ENCODE peak calls at places on chromosome 2, in nine cellular contexts. One of them, this sample, is unnamed.

GRCh38 chr2:119723784-119724467 is 35.8 kb upstream of the PTPN4 start:
- DNase-seq in fibroblast of lung: peak; percentile 9
- DNase-seq in HL-60: no peak
- DNase-seq in PC-3: no peak
- DNase-seq in HCT116: no peak
- DNase-seq in CD8-positive, alpha-beta T cell: no peak
- DNase-seq in prostate gland: no peak
- DNase-seq in right atrium auricular region: no peak
- DNase-seq in GM23248: no peak
- DNase-seq in this sample: no peak

GRCh38 chr2:119468154-119468955 is 36.7 kb downstream of the TMEM37 start:
- DNase-seq in fibroblast of lung: peak; percentile 34
- DNase-seq in HL-60: no peak
- DNase-seq in PC-3: no peak
- DNase-seq in HCT116: no peak
- DNase-seq in CD8-positive, alpha-beta T cell: no peak
- DNase-seq in prostate gland: no peak
- DNase-seq in right atrium auricular region: no peak
- DNase-seq in GM23248: peak; percentile 45
- DNase-seq in this sample: no peak

GRCh38 chr2:88690591-88691338 is 708 bp upstream of the RPIA start:
- DNase-seq in fibroblast of lung: no peak
- DNase-seq in HL-60: peak; percentile 38
- DNase-seq in PC-3: peak; percentile 55
- DNase-seq in HCT116: peak; percentile 19
- DNase-seq in CD8-positive, alpha-beta T cell: no peak
- DNase-seq in prostate gland: no peak
- DNase-seq in right atrium auricular region: no peak
- DNase-seq in GM23248: peak; percentile 72
- DNase-seq in this sample: peak; percentile 46

GRCh38 chr2:1968988-1969700 is 224.8 kb upstream of the PXDN start:
- DNase-seq in fibroblast of lung: no peak
- DNase-seq in HL-60: no peak
- DNase-seq in PC-3: no peak
- DNase-seq in HCT116: no peak
- DNase-seq in CD8-positive, alpha-beta T cell: peak; percentile 27
- DNase-seq in prostate gland: no peak
- DNase-seq in right atrium auricular region: no peak
- DNase-seq in GM23248: no peak
- DNase-seq in this sample: no peak

GRCh38 chr2:106085441-106085911 is 108.6 kb downstream of the UXS1 start:
- DNase-seq in fibroblast of lung: peak; percentile 61
- DNase-seq in HL-60: peak; percentile 43
- DNase-seq in PC-3: peak; percentile 42
- DNase-seq in HCT116: no peak
- DNase-seq in CD8-positive, alpha-beta T cell: peak; percentile 77
- DNase-seq in prostate gland: peak; percentile 30
- DNase-seq in right atrium auricular region: no peak
- DNase-seq in GM23248: peak; percentile 74
- DNase-seq in this sample: no peak

GRCh38 chr2:12071343-12071742 is 324.9 kb downstream of the LPIN1 start:
- DNase-seq in fibroblast of lung: no peak
- DNase-seq in HL-60: no peak
- DNase-seq in PC-3: no peak
- DNase-seq in HCT116: no peak
- DNase-seq in CD8-positive, alpha-beta T cell: no peak
- DNase-seq in prostate gland: no peak
- DNase-seq in right atrium auricular region: no peak
- DNase-seq in GM23248: no peak
- DNase-seq in this sample: no peak

GRCh38 chr2:99662761-99663341 is 173.0 kb upstream of the REV1 start:
- DNase-seq in fibroblast of lung: peak; percentile 98
- DNase-seq in HL-60: no peak
- DNase-seq in PC-3: peak; percentile 84
- DNase-seq in HCT116: no peak
- DNase-seq in CD8-positive, alpha-beta T cell: no peak
- DNase-seq in prostate gland: peak; percentile 65
- DNase-seq in right atrium auricular region: no peak
- DNase-seq in GM23248: peak; percentile 94
- DNase-seq in this sample: no peak

GRCh38 chr2:216491757-216492635 is 6.6 kb upstream of the RPL37A start:
- DNase-seq in fibroblast of lung: no peak
- DNase-seq in HL-60: peak; percentile 69
- DNase-seq in PC-3: no peak
- DNase-seq in HCT116: no peak
- DNase-seq in CD8-positive, alpha-beta T cell: no peak
- DNase-seq in prostate gland: no peak
- DNase-seq in right atrium auricular region: no peak
- DNase-seq in GM23248: no peak
- DNase-seq in this sample: no peak

GRCh38 chr2:241692448-241692847 is 5.8 kb upstream of the DTYMK start:
- DNase-seq in fibroblast of lung: peak; percentile 62
- DNase-seq in HL-60: no peak
- DNase-seq in PC-3: peak; percentile 49
- DNase-seq in HCT116: no peak
- DNase-seq in CD8-positive, alpha-beta T cell: no peak
- DNase-seq in prostate gland: no peak
- DNase-seq in right atrium auricular region: no peak
- DNase-seq in GM23248: peak; percentile 89
- DNase-seq in this sample: no peak

GRCh38 chr2:11681722-11682589 is 12.0 kb upstream of the NTSR2 start:
- DNase-seq in fibroblast of lung: no peak
- DNase-seq in HL-60: peak; percentile 18
- DNase-seq in PC-3: peak; percentile 78
- DNase-seq in HCT116: peak; percentile 19
- DNase-seq in CD8-positive, alpha-beta T cell: peak; percentile 54
- DNase-seq in prostate gland: peak; percentile 29
- DNase-seq in right atrium auricular region: no peak
- DNase-seq in GM23248: peak; percentile 10
- DNase-seq in this sample: no peak

GRCh38 chr2:102186676-102187190 is at the start of gene IL1RL2:
- DNase-seq in fibroblast of lung: no peak
- DNase-seq in HL-60: no peak
- DNase-seq in PC-3: no peak
- DNase-seq in HCT116: no peak
- DNase-seq in CD8-positive, alpha-beta T cell: no peak
- DNase-seq in prostate gland: peak; percentile 55
- DNase-seq in right atrium auricular region: no peak
- DNase-seq in GM23248: peak; percentile 34
- DNase-seq in this sample: no peak

GRCh38 chr2:70965506-70965905 is 12.9 kb upstream of the ANKRD53 start:
- DNase-seq in fibroblast of lung: no peak
- DNase-seq in HL-60: no peak
- DNase-seq in PC-3: no peak
- DNase-seq in HCT116: no peak
- DNase-seq in CD8-positive, alpha-beta T cell: peak; percentile 39
- DNase-seq in prostate gland: no peak
- DNase-seq in right atrium auricular region: no peak
- DNase-seq in GM23248: no peak
- DNase-seq in this sample: no peak
- H3K27ac ChIP-seq in fibroblast of lung: no peak overlapping the region
- H3K27ac ChIP-seq in HL-60: no peak overlapping the region
- H3K27ac ChIP-seq in PC-3: no peak overlapping the region
- H3K27ac ChIP-seq in HCT116: no peak overlapping the region
- H3K27ac ChIP-seq in CD8-positive, alpha-beta T cell: no peak overlapping the region
- H3K27ac ChIP-seq in prostate gland: no peak overlapping the region
- H3K27ac ChIP-seq in right atrium auricular region: no peak overlapping the region
- H3K27ac ChIP-seq in GM23248: no peak overlapping the region
- H3K27ac ChIP-seq in this sample: no peak overlapping the region

DNA sequence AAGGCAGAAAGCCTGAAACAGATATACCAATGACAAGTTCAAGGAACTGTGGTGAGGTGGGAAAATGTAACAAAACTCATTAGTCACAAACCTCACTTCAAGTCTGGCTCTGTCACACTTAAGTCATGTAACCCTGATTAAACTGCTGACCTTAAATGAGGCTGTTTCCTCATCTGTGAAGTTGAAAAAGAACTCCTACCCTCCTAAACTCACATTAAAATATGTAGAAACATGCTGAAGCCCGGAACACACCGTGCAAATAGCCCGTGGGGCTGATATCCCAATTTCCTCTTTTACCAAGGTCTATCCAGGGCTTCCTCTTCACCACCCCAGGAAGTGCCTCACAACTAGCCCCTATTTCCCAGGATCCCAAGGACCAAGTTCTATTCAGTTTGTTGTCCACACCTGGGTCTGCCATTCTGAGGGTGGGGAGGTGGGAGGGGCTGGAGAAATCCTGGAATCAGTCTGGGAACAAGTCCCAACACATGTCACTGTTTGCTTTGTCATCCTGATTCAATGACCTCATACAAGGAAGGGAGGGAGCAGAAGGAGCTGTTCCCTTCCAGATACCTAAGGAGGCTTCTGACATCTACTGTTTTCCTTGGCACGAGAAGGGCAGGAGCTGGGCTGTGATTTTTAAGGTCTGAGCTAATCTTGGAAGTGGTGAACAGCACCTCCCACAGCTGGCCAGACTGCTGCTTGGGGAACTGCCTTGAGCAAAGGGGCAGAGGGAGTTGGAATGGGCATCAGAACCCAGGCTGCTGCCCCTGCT is 42.3 kb downstream of the SLC4A1AP start:
- DNase-seq in fibroblast of lung: peak; percentile 97
- DNase-seq in HL-60: peak; percentile 32
- DNase-seq in PC-3: peak; percentile 92
- DNase-seq in HCT116: peak; percentile 80
- DNase-seq in CD8-positive, alpha-beta T cell: no peak
- DNase-seq in prostate gland: peak; percentile 90
- DNase-seq in right atrium auricular region: peak; percentile 90
- DNase-seq in GM23248: peak; percentile 96
- DNase-seq in this sample: peak; percentile 98
- H3K27ac ChIP-seq in fibroblast of lung: peak overlapping the region; percentile 88
- H3K27ac ChIP-seq in HL-60: no peak overlapping the region
- H3K27ac ChIP-seq in PC-3: peak overlapping the region; percentile 95
- H3K27ac ChIP-seq in HCT116: peak overlapping the region; percentile 58
- H3K27ac ChIP-seq in CD8-positive, alpha-beta T cell: no peak overlapping the region
- H3K27ac ChIP-seq in prostate gland: peak overlapping the region; percentile 85
- H3K27ac ChIP-seq in right atrium auricular region: peak overlapping the region; percentile 81
- H3K27ac ChIP-seq in GM23248: peak overlapping the region; percentile 98
- H3K27ac ChIP-seq in this sample: peak overlapping the region; percentile 99

DNA sequence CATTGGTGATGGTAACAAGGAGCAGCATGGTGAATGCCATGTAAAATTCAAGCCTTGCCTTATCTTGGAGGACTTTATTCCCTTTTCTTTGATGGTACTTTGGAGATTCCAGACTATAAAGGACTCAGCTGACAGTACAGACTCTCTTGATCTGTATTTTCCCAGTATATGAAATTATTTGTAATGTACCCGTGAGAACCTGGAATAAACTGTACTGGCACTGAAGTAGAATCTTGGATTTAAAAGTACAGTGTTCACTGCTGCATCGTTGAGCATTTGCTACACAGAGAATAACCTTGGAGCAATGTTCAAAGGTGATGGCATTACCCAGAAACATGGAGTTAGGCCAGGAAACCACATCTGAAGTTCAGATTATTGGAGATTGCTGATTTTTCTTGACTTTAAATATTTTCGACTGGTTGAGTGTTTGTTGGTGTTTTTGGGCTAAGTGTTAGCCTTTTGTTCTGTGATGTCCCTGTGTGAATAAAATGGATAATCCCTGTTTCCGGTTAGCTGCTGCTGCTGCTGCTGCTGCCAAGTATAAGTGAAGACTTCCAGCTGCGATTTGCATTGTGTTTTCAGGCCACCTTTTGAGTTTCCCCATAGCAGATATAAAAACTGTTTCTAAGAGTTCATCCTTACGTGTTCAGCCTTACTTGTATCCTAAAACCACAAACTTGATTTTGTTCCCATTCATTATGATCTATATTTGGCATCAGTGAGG is 122.0 kb downstream of the SPTBN1 start:
- DNase-seq in fibroblast of lung: no peak
- DNase-seq in HL-60: no peak
- DNase-seq in PC-3: no peak
- DNase-seq in HCT116: no peak
- DNase-seq in CD8-positive, alpha-beta T cell: no peak
- DNase-seq in prostate gland: no peak
- DNase-seq in right atrium auricular region: no peak
- DNase-seq in GM23248: no peak
- DNase-seq in this sample: no peak
- H3K27ac ChIP-seq in fibroblast of lung: no peak overlapping the region
- H3K27ac ChIP-seq in HL-60: no peak overlapping the region
- H3K27ac ChIP-seq in PC-3: peak overlapping the region; percentile 100
- H3K27ac ChIP-seq in HCT116: no peak overlapping the region
- H3K27ac ChIP-seq in CD8-positive, alpha-beta T cell: peak overlapping the region; percentile 2
- H3K27ac ChIP-seq in prostate gland: no peak overlapping the region
- H3K27ac ChIP-seq in right atrium auricular region: no peak overlapping the region
- H3K27ac ChIP-seq in GM23248: no peak overlapping the region
- H3K27ac ChIP-seq in this sample: peak overlapping the region; percentile 99

DNA sequence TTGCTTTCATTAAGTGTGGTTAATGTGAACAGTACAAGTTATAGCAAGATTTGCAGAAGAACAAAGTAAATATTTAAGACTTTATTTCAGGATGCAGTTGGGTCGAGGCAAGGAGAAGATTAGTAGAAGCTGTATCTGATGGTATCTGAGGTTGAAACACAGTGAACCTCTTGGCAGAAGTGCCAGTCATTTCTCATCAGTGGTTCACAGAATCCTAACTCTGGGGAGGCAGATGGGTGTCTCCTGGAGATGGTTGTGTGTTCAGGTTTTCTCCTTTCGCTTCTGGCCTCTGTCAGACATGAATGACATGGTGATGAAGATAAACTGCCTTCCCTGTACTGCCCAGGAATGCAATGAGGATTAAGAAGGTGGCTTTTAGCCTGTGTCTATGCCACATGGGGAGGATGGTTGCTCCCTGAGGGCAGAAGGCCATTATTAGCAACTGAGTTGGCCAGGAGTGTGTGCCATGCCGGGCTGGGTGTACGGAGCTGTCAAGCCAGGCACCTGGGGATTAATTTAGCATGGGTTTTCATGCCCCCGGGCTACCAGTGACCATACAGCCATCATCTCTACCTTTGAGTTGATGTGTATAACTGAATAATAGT is 28.0 kb downstream of the MGAT5 start:
- DNase-seq in fibroblast of lung: no peak
- DNase-seq in HL-60: no peak
- DNase-seq in PC-3: no peak
- DNase-seq in HCT116: no peak
- DNase-seq in CD8-positive, alpha-beta T cell: no peak
- DNase-seq in prostate gland: no peak
- DNase-seq in right atrium auricular region: no peak
- DNase-seq in GM23248: no peak
- DNase-seq in this sample: no peak
- H3K27ac ChIP-seq in fibroblast of lung: no peak overlapping the region
- H3K27ac ChIP-seq in HL-60: no peak overlapping the region
- H3K27ac ChIP-seq in PC-3: no peak overlapping the region
- H3K27ac ChIP-seq in HCT116: no peak overlapping the region
- H3K27ac ChIP-seq in CD8-positive, alpha-beta T cell: no peak overlapping the region
- H3K27ac ChIP-seq in prostate gland: no peak overlapping the region
- H3K27ac ChIP-seq in right atrium auricular region: peak overlapping the region; percentile 32
- H3K27ac ChIP-seq in GM23248: no peak overlapping the region
- H3K27ac ChIP-seq in this sample: no peak overlapping the region

GRCh38 chr2:112996635-112997034 is 8.6 kb upstream of the IL36A start:
- DNase-seq in fibroblast of lung: no peak
- DNase-seq in HL-60: no peak
- DNase-seq in PC-3: no peak
- DNase-seq in HCT116: no peak
- DNase-seq in CD8-positive, alpha-beta T cell: peak; percentile 84
- DNase-seq in prostate gland: no peak
- DNase-seq in right atrium auricular region: no peak
- DNase-seq in GM23248: no peak
- DNase-seq in this sample: no peak
- H3K27ac ChIP-seq in fibroblast of lung: no peak overlapping the region
- H3K27ac ChIP-seq in HL-60: no peak overlapping the region
- H3K27ac ChIP-seq in PC-3: no peak overlapping the region
- H3K27ac ChIP-seq in HCT116: no peak overlapping the region
- H3K27ac ChIP-seq in CD8-positive, alpha-beta T cell: peak overlapping the region; percentile 21
- H3K27ac ChIP-seq in prostate gland: no peak overlapping the region
- H3K27ac ChIP-seq in right atrium auricular region: no peak overlapping the region
- H3K27ac ChIP-seq in GM23248: no peak overlapping the region
- H3K27ac ChIP-seq in this sample: no peak overlapping the region